ENCODE peak calls at places on chromosome 22, in eight cellular contexts. Z is HTR-8/SVneo; I is NCI-H1436 treated with DMSO at 0.1 percent for 48 hours; P is ecto neural progenitor cell; L is right atrium auricular region; T is SK-N-SH; Y is activated CD8-positive, alpha-beta memory T cell treated with anti-CD3 and anti-CD28 coated beads, Interleukin-2, amount 50 U/mL, for 48 hours; E is non-pigmented ciliary epithelial cell. A is an unnamed sample.

GRCh38 chr22:20206709-20207215 is 55.9 kb upstream of the CCDC188 start:
- DNase-seq in Z (no peak), I (no peak), P (no peak), L (no peak), T (no peak), Y (peak; percentile 56), E (no peak), A (no peak)

GRCh38 chr22:23893957-23894709 is at the start of gene MIF:
- DNase-seq in Z (peak; percentile 83), I (peak; percentile 76), P (peak; percentile 99), L (peak; percentile 95), T (peak; percentile 98), Y (peak; percentile 100), E (no peak), A (peak; percentile 95)

GRCh38 chr22:31474743-31475142 is 14.9 kb downstream of the EIF4ENIF1 start:
- DNase-seq in Z (no peak), I (no peak), P (no peak), L (no peak), T (no peak), Y (no peak), E (peak; percentile 79), A (no peak)

GRCh38 chr22:45777046-45777851 is 105.6 kb downstream of the ATXN10 start:
- DNase-seq in Z (no peak), I (no peak), P (no peak), L (no peak), T (no peak), Y (no peak), E (peak; percentile 52), A (no peak)

GRCh38 chr22:19786959-19787848 is 26.6 kb downstream of the TBX1 start:
- DNase-seq in Z (no peak), I (no peak), P (no peak), L (no peak), T (no peak), Y (no peak), E (no peak), A (no peak)

GRCh38 chr22:37848587-37849088 is 581 bp upstream of the EIF3L start:
- DNase-seq in Z (no peak), I (no peak), P (no peak), L (no peak), T (peak; percentile 43), Y (peak; percentile 58), E (no peak), A (peak; percentile 20)

GRCh38 chr22:26570864-26571525 is 18.9 kb downstream of the TPST2 start:
- DNase-seq in Z (no peak), I (no peak), P (no peak), L (no peak), T (no peak), Y (no peak), E (no peak), A (no peak)

GRCh38 chr22:37212174-37212906 is at the start of gene SSTR3:
- DNase-seq in Z (no peak), I (no peak), P (peak; percentile 71), L (no peak), T (peak; percentile 84), Y (no peak), E (no peak), A (no peak)

GRCh38 chr22:37379716-37380115 is 47.6 kb downstream of the ELFN2 start:
- DNase-seq in Z (no peak), I (no peak), P (no peak), L (no peak), T (no peak), Y (no peak), E (no peak), A (no peak)

GRCh38 chr22:30305906-30306628 is 16.8 kb upstream of the CASTOR1 start:
- DNase-seq in Z (no peak), I (no peak), P (no peak), L (no peak), T (no peak), Y (no peak), E (no peak), A (no peak)

GRCh38 chr22:24588756-24589481 is 4.0 kb downstream of the LRRC75B start:
- DNase-seq in Z (no peak), I (no peak), P (no peak), L (no peak), T (no peak), Y (no peak), E (no peak), A (no peak)

GRCh38 chr22:44931077-44931540 is 78.7 kb downstream of the PHF21B start:
- DNase-seq in Z (no peak), I (no peak), P (no peak), L (peak; percentile 73), T (peak; percentile 97), Y (no peak), E (no peak), A (peak; percentile 37)

A was measured in SK-N-DZ.